ENCODE peak calls at places on chromosomes 12 and 14, in eight cellular contexts. H, G, K, I, B, V, Q and E are unnamed samples.

GRCh38 chr12:62738105-62738504 is 196.8 kb downstream of the PPM1H start:
- DNase-seq in B (no peak), I (no peak), Q (no peak), G (peak), V (no peak), H (no peak), K (no peak), E (no peak)

GRCh38 chr12:14997998-14998397 is 25.2 kb downstream of the PDE6H start:
- DNase-seq in H (no peak), G (no peak), Q (no peak), I (no peak), B (no peak), K (no peak), V (no peak), E (no peak)

GRCh38 chr12:6961278-6961694 is 9.2 kb downstream of the PHB2 start:
- DNase-seq in I (peak), H (peak), Q (peak), V (no peak), B (no peak), G (peak), K (peak), E (peak)

GRCh38 chr12:27733052-27733656 is 22.5 kb downstream of the MRPS35 start:
- DNase-seq in K (peak), B (peak), V (peak), G (peak), I (peak), H (peak), Q (no peak), E (peak)

GRCh38 chr12:129903956-129904769 is at the start of gene TMEM132D:
- DNase-seq in Q (no peak), K (no peak), I (no peak), B (no peak), G (no peak), H (no peak), V (peak), E (peak)

GRCh38 chr12:89593233-89593632 is 67.4 kb upstream of the POC1B start:
- DNase-seq in G (no peak), I (no peak), B (no peak), Q (no peak), K (peak), H (no peak), V (no peak), E (no peak)

GRCh38 chr14:76985021-76985420 is 43.5 kb downstream of the IRF2BPL start:
- DNase-seq in Q (no peak), H (peak), V (no peak), I (no peak), K (no peak), G (peak), B (no peak), E (no peak)

GRCh38 chr12:108633534-108634224 is at the start of gene SELPLG:
- DNase-seq in Q (peak), H (no peak), G (no peak), I (peak), K (no peak), V (no peak), B (no peak), E (no peak)

GRCh38 chr12:63151061-63151897 is at the start of gene AVPR1A:
- DNase-seq in Q (peak), V (peak), G (peak), K (no peak), I (peak), B (no peak), H (peak), E (peak)

GRCh38 chr12:93581370-93581769 is 8.9 kb downstream of the SOCS2 start:
- DNase-seq in B (no peak), V (no peak), I (no peak), Q (no peak), G (no peak), K (no peak), H (no peak), E (no peak)

GRCh38 chr14:31090872-31091764 is 64.9 kb upstream of the STRN3 start:
- DNase-seq in Q (no peak), I (no peak), V (no peak), K (no peak), B (no peak), G (peak), H (peak), E (no peak)

GRCh38 chr14:21476526-21476924 is 234 bp downstream of the RAB2B start:
- DNase-seq in H (no peak), Q (peak), B (no peak), K (peak), V (peak), G (no peak), I (no peak), E (peak)

GRCh38 chr14:68766299-68767247 is 26.3 kb downstream of the ZFP36L1 start:
- DNase-seq in Q (no peak), B (no peak), G (no peak), H (no peak), K (no peak), V (no peak), I (no peak), E (peak)

GRCh38 chr12:68775121-68775520 is 29.1 kb downstream of the SLC35E3 start:
- DNase-seq in V (no peak), B (no peak), H (no peak), K (no peak), G (no peak), I (no peak), Q (no peak), E (no peak)

GRCh38 chr12:88922816-88923215 is 342.5 kb upstream of the KITLG start:
- DNase-seq in K (no peak), I (no peak), B (no peak), Q (no peak), G (peak), V (no peak), H (peak), E (no peak)

GRCh38 chr14:81406863-81407262 is 6.7 kb upstream of the STON2 start:
- DNase-seq in I (no peak), B (peak), Q (no peak), G (peak), V (no peak), K (no peak), H (peak), E (no peak)

GRCh38 chr12:132140501-132140900 is 3.6 kb downstream of the DDX51 start:
- DNase-seq in I (no peak), Q (peak), K (no peak), G (no peak), V (no peak), H (no peak), B (no peak), E (no peak)

GRCh38 chr12:47901285-47902093 is 3.3 kb downstream of the VDR start:
- DNase-seq in I (no peak), K (no peak), V (no peak), B (no peak), G (no peak), Q (no peak), H (no peak), E (no peak)

GRCh38 chr14:99855271-99855670 is 62.1 kb downstream of the EML1 start:
- DNase-seq in V (no peak), K (no peak), B (no peak), Q (no peak), H (no peak), I (no peak), G (no peak), E (no peak)

GRCh38 chr14:66379116-66379515 is 107.1 kb upstream of the CCDC196 start:
- DNase-seq in I (no peak), B (no peak), Q (no peak), G (no peak), V (no peak), H (no peak), K (no peak), E (no peak)

GRCh38 chr14:94771191-94771905 is 1.4 kb upstream of the GSC start:
- DNase-seq in B (no peak), V (no peak), Q (no peak), H (no peak), G (no peak), K (no peak), I (no peak), E (peak)

GRCh38 chr12:74441872-74442271 is 95.8 kb upstream of the ATXN7L3B start:
- DNase-seq in V (no peak), Q (no peak), H (no peak), G (no peak), I (no peak), K (no peak), B (no peak), E (peak)

GRCh38 chr12:67797316-67797741 is 148.8 kb downstream of the DYRK2 start:
- DNase-seq in H (no peak), I (no peak), K (no peak), V (no peak), Q (no peak), B (no peak), G (peak), E (no peak)

GRCh38 chr12:26121841-26122680 is 2.8 kb downstream of the BHLHE41 start:
- DNase-seq in B (no peak), Q (peak), V (no peak), I (peak), G (peak), H (peak), K (peak), E (peak)

GRCh38 chr12:112331891-112332290 is 50.3 kb downstream of the HECTD4 start:
- DNase-seq in Q (no peak), H (no peak), V (no peak), G (no peak), B (no peak), I (no peak), K (no peak), E (no peak)